ENCODE peak calls at places on chromosome 6, in four cellular contexts. A is BJ, L is astrocyte, M is adrenal gland. B is an unnamed sample.

GRCh38 chr6:133980168-133980567 is 27.1 kb downstream of the TBPL1 start:
- DNase-seq in M (no peak), L (no peak), A (no peak), B (no peak)

GRCh38 chr6:82179415-82179814 is 68.1 kb downstream of the IBTK start:
- DNase-seq in A (no peak), M (no peak), L (no peak), B (no peak)

GRCh38 chr6:163756079-163756478 is 341.6 kb downstream of the QKI start:
- DNase-seq in A (no peak), L (no peak), M (no peak), B (no peak)

GRCh38 chr6:12163744-12164507 is 126.2 kb upstream of the EDN1 start:
- DNase-seq in A (no peak), M (no peak), L (no peak), B (no peak)

GRCh38 chr6:44932651-44933091 is 395.5 kb upstream of the RUNX2 start:
- DNase-seq in A (no peak), L (no peak), M (no peak), B (no peak)

GRCh38 chr6:121794630-121795029 is 359.2 kb downstream of the GJA1 start:
- DNase-seq in M (peak; percentile 75), L (peak; percentile 97), A (peak; percentile 72), B (peak; percentile 88)

GRCh38 chr6:158758464-158758863 is 60.7 kb downstream of the EZR start:
- DNase-seq in A (no peak), M (no peak), L (no peak), B (no peak)

GRCh38 chr6:168333039-168333438 is 13.5 kb upstream of the DACT2 start:
- DNase-seq in M (no peak), A (no peak), L (no peak), B (no peak)

GRCh38 chr6:167227984-167228383 is 63.1 kb upstream of the UNC93A start:
- DNase-seq in L (no peak), M (no peak), A (no peak), B (no peak)

GRCh38 chr6:75349262-75349984 is 64.8 kb upstream of the TMEM30A start:
- DNase-seq in A (no peak), L (peak; percentile 42), M (no peak), B (peak; percentile 13)

GRCh38 chr6:2028457-2029038 is 216.9 kb downstream of the GMDS start:
- DNase-seq in M (no peak), A (no peak), L (no peak), B (no peak)

GRCh38 chr6:21522773-21523490 is 70.6 kb upstream of the SOX4 start:
- DNase-seq in M (no peak), A (no peak), L (no peak), B (no peak)

GRCh38 chr6:52417675-52418111 is 2.4 kb upstream of the EFHC1 start:
- DNase-seq in A (peak; percentile 39), L (peak; percentile 84), M (peak; percentile 30), B (peak; percentile 77)

GRCh38 chr6:1255646-1256365 is 56.1 kb upstream of the FOXQ1 start:
- DNase-seq in A (no peak), M (no peak), L (no peak), B (peak; percentile 50)

GRCh38 chr6:107807186-107807585 is 16.9 kb downstream of the SCML4 start:
- DNase-seq in A (no peak), L (no peak), M (no peak), B (no peak)

GRCh38 chr6:3621411-3621810 is 130.1 kb downstream of the PXDC1 start:
- DNase-seq in L (no peak), M (no peak), A (no peak), B (no peak)

GRCh38 chr6:168905451-168906090 is 348.1 kb downstream of the THBS2 start:
- DNase-seq in L (peak; percentile 29), M (no peak), A (no peak), B (no peak)

GRCh38 chr6:41039060-41039998 is at the start of gene UNC5CL:
- DNase-seq in M (peak; percentile 48), L (no peak), A (no peak), B (peak; percentile 31)

GRCh38 chr6:116229287-116229913 is 24.5 kb downstream of the TSPYL4 start:
- DNase-seq in A (peak; percentile 46), L (peak; percentile 95), M (peak; percentile 77), B (peak; percentile 99)

GRCh38 chr6:125474061-125474460 is 172.3 kb upstream of the HDDC2 start:
- DNase-seq in M (no peak), L (no peak), A (no peak), B (no peak)

GRCh38 chr6:81720427-81720826 is 32.1 kb downstream of the TENT5A start:
- DNase-seq in L (no peak), A (no peak), M (no peak), B (no peak)

GRCh38 chr6:52725530-52726192 is 37.6 kb downstream of the GSTA2 start:
- DNase-seq in A (no peak), M (peak; percentile 26), L (peak; percentile 35), B (peak; percentile 27)

GRCh38 chr6:144957236-144957937 is 672.3 kb downstream of the UTRN start:
- DNase-seq in M (no peak), A (no peak), L (peak; percentile 26), B (no peak)

GRCh38 chr6:143607959-143608358 is 69.8 kb upstream of the PHACTR2 start:
- DNase-seq in L (peak; percentile 10), A (no peak), M (peak; percentile 63), B (no peak)

GRCh38 chr6:133778414-133778813 is 110.5 kb upstream of the TCF21 start:
- DNase-seq in L (peak; percentile 90), A (peak; percentile 66), M (peak; percentile 16), B (peak; percentile 77)

GRCh38 chr6:7432391-7433207 is 43.0 kb downstream of the RIOK1 start:
- DNase-seq in A (no peak), M (no peak), L (no peak), B (no peak)

GRCh38 chr6:157898640-157899039 is 75.6 kb downstream of the SNX9 start:
- DNase-seq in L (no peak), A (no peak), M (no peak), B (no peak)

GRCh38 chr6:43831211-43831610 is 61.2 kb downstream of the VEGFA start:
- DNase-seq in A (no peak), M (no peak), L (no peak), B (no peak)

GRCh38 chr6:49504666-49505065 is 4.9 kb downstream of the GLYATL3 start:
- DNase-seq in A (no peak), M (no peak), L (no peak), B (no peak)

GRCh38 chr6:27545271-27546046 is 72.6 kb upstream of the ZNF184 start:
- DNase-seq in M (no peak), L (peak; percentile 73), A (no peak), B (peak; percentile 90)

GRCh38 chr6:107344981-107345380 is 114.4 kb downstream of the PDSS2 start:
- DNase-seq in L (no peak), M (no peak), A (no peak), B (no peak)

GRCh38 chr6:53282741-53283140 is 66.0 kb downstream of the ELOVL5 start:
- DNase-seq in L (no peak), A (no peak), M (peak; percentile 37), B (peak; percentile 18)

GRCh38 chr6:139256087-139256486 is 35.7 kb downstream of the TXLNB start:
- DNase-seq in M (no peak), L (peak; percentile 92), A (peak; percentile 35), B (peak; percentile 25)

GRCh38 chr6:120378582-120379220 is 955.6 kb downstream of the TBC1D32 start:
- DNase-seq in L (no peak), A (no peak), M (no peak), B (no peak)

GRCh38 chr6:139099984-139100383 is 34.9 kb upstream of the HECA start:
- DNase-seq in M (no peak), A (no peak), L (no peak), B (no peak)

GRCh38 chr6:96522469-96523009 is 933 bp downstream of the UFL1 start:
- DNase-seq in L (peak; percentile 14), M (no peak), A (peak; percentile 2), B (peak; percentile 3)

GRCh38 chr6:98775205-98775604 is 59.2 kb upstream of the POU3F2 start:
- DNase-seq in M (no peak), L (no peak), A (no peak), B (no peak)
- TF ChIP-seq CTCF in M (no peak), L (no peak), A (no peak), B (no peak)

GRCh38 chr6:29679962-29680361 is 990 bp downstream of the ZFP57 start:
- DNase-seq in L (no peak), M (no peak), A (no peak), B (no peak)

GRCh38 chr6:29681811-29682210 is 859 bp upstream of the ZFP57 start:
- DNase-seq in M (no peak), L (no peak), A (no peak), B (no peak)

GRCh38 chr6:29678114-29678513 is 2.8 kb downstream of the ZFP57 start:
- DNase-seq in A (no peak), M (no peak), L (no peak), B (no peak)

GRCh38 chr6:29680904-29681303 is at the start of gene ZFP57:
- DNase-seq in A (no peak), M (no peak), L (no peak), B (no peak)

GRCh38 chr6:29680416-29680815 is 536 bp downstream of the ZFP57 start:
- DNase-seq in L (no peak), M (no peak), A (no peak), B (no peak)
- TF ChIP-seq CTCF in L (no peak), M (no peak), A (no peak), B (no peak)

DNA sequence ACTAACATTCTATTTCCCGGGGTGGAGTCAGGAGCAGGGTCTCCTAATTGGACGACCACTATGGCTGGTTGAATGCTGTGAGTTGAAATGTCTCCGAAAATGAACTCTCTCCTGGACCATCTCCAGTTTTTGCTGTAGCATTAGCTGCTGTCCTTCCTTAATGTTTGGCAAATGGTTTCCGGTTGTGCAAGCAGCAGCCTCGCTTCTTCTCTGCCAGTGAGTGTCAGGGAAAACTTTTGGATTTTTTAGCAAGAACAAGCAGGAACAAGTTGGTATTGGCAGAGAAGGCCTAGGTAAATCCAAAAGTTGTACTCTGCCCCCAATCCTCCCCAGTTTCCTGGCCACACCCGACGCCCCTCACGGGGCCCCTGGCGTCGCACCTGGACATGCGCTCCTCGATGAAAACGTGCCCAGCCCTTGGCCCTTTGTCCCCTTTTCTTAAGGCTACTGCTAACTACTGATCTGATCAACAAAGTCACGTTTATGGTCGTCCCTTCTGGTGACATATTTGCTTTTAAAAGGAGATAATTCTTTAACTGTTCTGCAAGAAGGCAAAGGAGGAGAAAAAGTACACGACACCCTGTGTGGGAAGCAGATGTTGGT is 103.2 kb downstream of the ARMC2 start:
- DNase-seq in M (no peak), A (no peak), L (no peak), B (no peak)
- TF ChIP-seq CTCF in M (no peak), A (no peak), L (no peak), B (no peak)

DNA sequence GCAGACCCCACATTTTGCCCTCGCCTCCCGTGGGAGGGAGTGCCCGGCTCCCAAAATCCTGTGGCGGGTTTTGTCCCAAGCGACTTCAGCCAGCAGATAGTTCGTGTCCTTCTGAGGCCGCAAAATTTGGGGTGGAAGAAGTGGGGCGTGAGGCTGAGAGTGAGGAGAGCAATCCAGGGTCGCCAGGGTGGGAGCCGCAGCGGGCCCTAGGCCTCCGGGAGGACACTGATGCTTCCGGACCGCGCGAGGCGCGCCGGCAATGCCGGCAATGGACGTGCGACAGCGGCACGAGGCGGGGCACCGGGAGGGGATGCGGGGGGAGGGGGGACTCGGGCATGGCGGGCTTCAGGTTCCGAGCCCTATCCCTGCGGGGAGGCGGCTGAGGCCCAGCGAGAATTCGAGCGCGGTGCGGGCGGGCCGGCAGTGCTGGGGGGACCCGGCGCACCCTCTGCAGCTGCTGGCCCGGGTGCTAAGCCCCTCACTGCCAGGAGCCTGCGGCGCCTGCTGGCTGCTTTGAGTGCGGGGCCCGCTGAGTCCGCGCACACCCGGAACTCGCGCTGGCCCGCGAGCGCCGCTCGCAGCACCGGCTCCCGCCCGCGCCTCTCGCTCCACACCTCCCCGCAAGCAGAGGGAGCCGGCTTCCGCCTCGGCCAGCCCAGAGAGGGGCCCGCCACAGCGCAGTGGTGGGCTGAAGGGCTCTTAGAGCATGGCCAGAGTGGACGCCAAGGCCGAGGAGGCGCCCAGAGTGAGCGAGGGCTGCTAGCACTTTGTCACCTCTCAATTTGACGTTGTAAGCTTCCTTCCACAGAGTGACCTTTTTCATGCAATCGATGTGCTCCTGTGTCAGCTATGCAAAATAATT is 143.8 kb downstream of the LPA start:
- DNase-seq in A (peak; percentile 4), M (peak; percentile 80), L (peak; percentile 34), B (peak; percentile 60)
- TF ChIP-seq CTCF in A (no peak), M (no peak), L (no peak), B (peak; percentile 57)

B was measured in HFFc6.